ENCODE peak calls at places on chromosomes 12 and 14, in five cellular contexts. One of them, this sample, is unnamed.

GRCh38 chr12:113227169-113227568 is 5.9 kb downstream of the TPCN1 start:
- DNase-seq in sigmoid colon: no peak
- DNase-seq in SK-N-SH: no peak
- DNase-seq in K562: no peak
- DNase-seq in transverse colon: no peak
- DNase-seq in this sample: no peak

GRCh38 chr14:56490379-56490778 is 89.2 kb upstream of the TMEM260 start:
- DNase-seq in sigmoid colon: no peak
- DNase-seq in SK-N-SH: peak
- DNase-seq in K562: no peak
- DNase-seq in transverse colon: no peak
- DNase-seq in this sample: no peak

GRCh38 chr12:74349925-74350324 is 187.7 kb upstream of the ATXN7L3B start:
- DNase-seq in sigmoid colon: no peak
- DNase-seq in SK-N-SH: no peak
- DNase-seq in K562: no peak
- DNase-seq in transverse colon: no peak
- DNase-seq in this sample: no peak

GRCh38 chr12:76259071-76259470 is 89.1 kb downstream of the BBS10 start:
- DNase-seq in sigmoid colon: no peak
- DNase-seq in SK-N-SH: no peak
- DNase-seq in K562: no peak
- DNase-seq in transverse colon: no peak
- DNase-seq in this sample: no peak

GRCh38 chr12:8609061-8609570 is 3.5 kb downstream of the AICDA start:
- DNase-seq in sigmoid colon: no peak
- DNase-seq in SK-N-SH: peak
- DNase-seq in K562: no peak
- DNase-seq in transverse colon: no peak
- DNase-seq in this sample: no peak

GRCh38 chr12:98399532-98399931 is 115.9 kb upstream of the TMPO start:
- DNase-seq in sigmoid colon: no peak
- DNase-seq in SK-N-SH: no peak
- DNase-seq in K562: peak
- DNase-seq in transverse colon: no peak
- DNase-seq in this sample: no peak

GRCh38 chr12:109286252-109286651 is 22.8 kb downstream of the FOXN4 start:
- DNase-seq in sigmoid colon: no peak
- DNase-seq in SK-N-SH: no peak
- DNase-seq in K562: no peak
- DNase-seq in transverse colon: no peak
- DNase-seq in this sample: no peak

GRCh38 chr12:48817957-48818830 is at the start of gene CACNB3:
- DNase-seq in sigmoid colon: peak
- DNase-seq in SK-N-SH: peak
- DNase-seq in K562: peak
- DNase-seq in transverse colon: peak
- DNase-seq in this sample: no peak

GRCh38 chr12:127149226-127149964 is 1117.6 kb upstream of the TMEM132C start:
- DNase-seq in sigmoid colon: no peak
- DNase-seq in SK-N-SH: no peak
- DNase-seq in K562: no peak
- DNase-seq in transverse colon: no peak
- DNase-seq in this sample: peak

GRCh38 chr12:92144045-92144630 is 1.5 kb downstream of the BTG1 start:
- DNase-seq in sigmoid colon: peak
- DNase-seq in SK-N-SH: peak
- DNase-seq in K562: peak
- DNase-seq in transverse colon: peak
- DNase-seq in this sample: peak

DNA sequence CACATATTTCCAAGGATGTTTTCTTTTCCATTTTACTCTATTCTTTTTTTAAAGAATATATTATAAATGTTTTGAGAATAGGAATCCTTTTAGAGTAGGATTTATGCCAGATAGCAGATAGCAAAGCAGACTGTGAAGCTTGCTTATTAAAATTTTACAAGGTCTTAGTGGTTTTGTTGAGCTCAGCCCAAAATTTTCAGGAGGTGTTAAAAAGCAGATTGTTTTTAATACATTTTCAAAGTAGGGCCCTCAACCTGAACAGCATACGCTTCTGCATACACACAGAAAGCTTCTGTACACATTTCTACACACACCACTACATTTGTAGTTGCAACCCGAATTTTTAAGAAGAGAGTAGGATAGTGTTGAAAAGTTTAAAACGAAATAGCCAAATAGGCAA is 151.0 kb downstream of the EPS8 start:
- DNase-seq in sigmoid colon: no peak
- DNase-seq in SK-N-SH: no peak
- DNase-seq in K562: no peak
- DNase-seq in transverse colon: no peak
- DNase-seq in this sample: no peak
- TF ChIP-seq EP300 in sigmoid colon: no peak
- TF ChIP-seq EP300 in SK-N-SH: no peak
- TF ChIP-seq EP300 in K562: no peak
- TF ChIP-seq EP300 in transverse colon: no peak
- TF ChIP-seq EP300 in this sample: no peak

DNA sequence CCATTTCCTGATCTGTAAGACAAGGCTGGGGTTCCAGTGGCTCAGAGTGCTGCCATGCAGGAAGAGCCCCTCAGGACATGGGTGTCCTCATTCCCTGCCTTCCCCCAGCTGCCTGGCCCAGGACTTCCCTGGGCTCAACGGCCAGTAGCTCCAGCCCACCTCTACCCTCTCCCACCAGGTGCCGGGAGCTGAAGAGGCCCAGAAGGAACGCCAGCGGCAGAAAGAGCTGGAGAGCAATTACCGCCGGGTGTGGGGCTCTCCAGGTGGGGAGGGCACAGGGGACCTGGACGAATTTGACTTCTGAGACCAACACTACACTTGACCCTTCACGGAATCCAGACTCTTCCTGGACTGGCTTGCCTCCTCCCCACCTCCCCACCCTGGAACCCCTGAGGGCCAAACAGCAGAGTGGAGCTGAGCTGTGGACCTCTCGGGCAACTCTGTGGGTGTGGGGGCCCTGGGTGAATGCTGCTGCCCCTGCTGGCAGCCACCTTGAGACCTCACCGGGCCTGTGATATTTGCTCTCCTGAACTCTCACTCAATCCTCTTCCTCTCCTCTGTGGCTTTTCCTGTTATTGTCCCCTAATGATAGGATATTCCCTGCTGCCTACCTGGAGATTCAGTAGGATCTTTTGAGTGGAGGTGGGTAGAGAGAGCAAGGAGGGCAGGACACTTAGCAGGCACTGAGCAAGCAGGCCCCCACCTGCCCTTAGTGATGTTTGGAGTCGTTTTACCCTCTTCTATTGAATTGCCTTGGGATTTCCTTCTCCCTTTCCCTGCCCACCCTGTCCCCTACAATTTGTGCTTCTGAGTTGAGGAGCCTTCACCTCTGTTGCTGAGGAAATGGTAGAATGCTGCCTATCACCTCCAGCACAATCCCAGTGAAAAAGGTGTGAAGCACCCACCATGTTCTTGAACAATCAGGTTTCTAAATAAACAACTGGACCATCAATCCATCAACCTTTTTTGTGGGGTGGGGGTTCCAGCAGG is 17.6 kb downstream of the AGAP2 start:
- DNase-seq in sigmoid colon: no peak
- DNase-seq in SK-N-SH: no peak
- DNase-seq in K562: no peak
- DNase-seq in transverse colon: no peak
- DNase-seq in this sample: peak
- TF ChIP-seq EP300 in sigmoid colon: no peak
- TF ChIP-seq EP300 in SK-N-SH: no peak
- TF ChIP-seq EP300 in K562: no peak
- TF ChIP-seq EP300 in transverse colon: no peak
- TF ChIP-seq EP300 in this sample: no peak

GRCh38 chr12:104385510-104385909 is 71.2 kb upstream of the CHST11 start:
- DNase-seq in sigmoid colon: no peak
- DNase-seq in SK-N-SH: no peak
- DNase-seq in K562: no peak
- DNase-seq in transverse colon: no peak
- DNase-seq in this sample: no peak

GRCh38 chr12:104381721-104382480 is 74.8 kb upstream of the CHST11 start:
- DNase-seq in sigmoid colon: peak
- DNase-seq in SK-N-SH: peak
- DNase-seq in K562: peak
- DNase-seq in transverse colon: peak
- DNase-seq in this sample: peak

GRCh38 chr12:104386461-104386860 is 70.3 kb upstream of the CHST11 start:
- DNase-seq in sigmoid colon: no peak
- DNase-seq in SK-N-SH: no peak
- DNase-seq in K562: peak
- DNase-seq in transverse colon: no peak
- DNase-seq in this sample: no peak

GRCh38 chr12:104384141-104384880 is 72.4 kb upstream of the CHST11 start:
- DNase-seq in sigmoid colon: no peak
- DNase-seq in SK-N-SH: no peak
- DNase-seq in K562: no peak
- DNase-seq in transverse colon: no peak
- DNase-seq in this sample: no peak

GRCh38 chr12:104387190-104387589 is 69.6 kb upstream of the CHST11 start:
- DNase-seq in sigmoid colon: no peak
- DNase-seq in SK-N-SH: peak
- DNase-seq in K562: peak
- DNase-seq in transverse colon: no peak
- DNase-seq in this sample: no peak
- TF ChIP-seq EP300 in sigmoid colon: no peak
- TF ChIP-seq EP300 in SK-N-SH: no peak
- TF ChIP-seq EP300 in K562: no peak
- TF ChIP-seq EP300 in transverse colon: no peak
- TF ChIP-seq EP300 in this sample: no peak

GRCh38 chr14:42683690-42684089 is 1077.0 kb downstream of the LRFN5 start:
- DNase-seq in sigmoid colon: no peak
- DNase-seq in SK-N-SH: no peak
- DNase-seq in K562: no peak
- DNase-seq in transverse colon: no peak
- DNase-seq in this sample: no peak
- TF ChIP-seq EP300 in sigmoid colon: no peak
- TF ChIP-seq EP300 in SK-N-SH: no peak
- TF ChIP-seq EP300 in K562: no peak
- TF ChIP-seq EP300 in transverse colon: no peak
- TF ChIP-seq EP300 in this sample: no peak

GRCh38 chr12:107058190-107058589 is 35.2 kb downstream of the CRY1 start:
- DNase-seq in sigmoid colon: no peak
- DNase-seq in SK-N-SH: no peak
- DNase-seq in K562: no peak
- DNase-seq in transverse colon: no peak
- DNase-seq in this sample: no peak

GRCh38 chr12:107053709-107054108 is 39.6 kb downstream of the CRY1 start:
- DNase-seq in sigmoid colon: no peak
- DNase-seq in SK-N-SH: no peak
- DNase-seq in K562: no peak
- DNase-seq in transverse colon: no peak
- DNase-seq in this sample: no peak

DNA sequence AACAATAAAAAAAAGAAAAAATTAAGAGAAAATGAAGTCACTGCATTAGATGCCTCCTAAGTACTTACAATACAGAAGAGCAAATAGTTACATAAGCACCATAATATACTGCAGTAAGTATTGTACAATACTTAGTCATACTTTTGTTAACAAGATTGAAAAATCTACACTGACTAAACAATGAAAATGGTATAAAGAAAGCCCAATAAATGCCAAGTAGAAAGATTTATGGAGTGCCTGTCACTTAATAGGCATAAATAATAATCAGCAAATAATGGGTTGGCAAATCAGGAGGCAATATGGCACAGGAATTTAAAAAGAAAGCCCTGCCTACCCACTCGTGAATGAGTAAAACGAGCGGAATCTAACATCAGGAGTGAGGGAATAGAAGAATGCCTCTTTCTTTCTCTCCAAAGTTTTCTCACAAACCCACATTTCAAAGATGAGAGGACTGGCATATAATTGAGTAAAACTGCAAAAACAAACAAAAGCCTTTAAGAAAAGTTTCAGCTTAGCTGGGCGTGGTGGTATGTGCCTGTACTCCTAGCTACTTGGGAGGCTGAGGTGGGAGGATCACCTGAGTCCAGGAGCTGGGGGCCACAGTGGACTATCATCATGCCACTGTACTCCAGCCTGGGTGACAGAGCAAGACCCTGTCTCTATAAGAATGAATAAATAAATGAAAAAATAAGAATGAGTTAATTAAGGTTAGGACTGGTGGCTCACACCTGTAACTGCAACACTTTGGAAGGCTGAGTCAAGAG is 36.1 kb downstream of the CRY1 start:
- DNase-seq in sigmoid colon: no peak
- DNase-seq in SK-N-SH: no peak
- DNase-seq in K562: no peak
- DNase-seq in transverse colon: no peak
- DNase-seq in this sample: no peak
- TF ChIP-seq EP300 in sigmoid colon: no peak
- TF ChIP-seq EP300 in SK-N-SH: no peak
- TF ChIP-seq EP300 in K562: no peak
- TF ChIP-seq EP300 in transverse colon: no peak
- TF ChIP-seq EP300 in this sample: no peak

DNA sequence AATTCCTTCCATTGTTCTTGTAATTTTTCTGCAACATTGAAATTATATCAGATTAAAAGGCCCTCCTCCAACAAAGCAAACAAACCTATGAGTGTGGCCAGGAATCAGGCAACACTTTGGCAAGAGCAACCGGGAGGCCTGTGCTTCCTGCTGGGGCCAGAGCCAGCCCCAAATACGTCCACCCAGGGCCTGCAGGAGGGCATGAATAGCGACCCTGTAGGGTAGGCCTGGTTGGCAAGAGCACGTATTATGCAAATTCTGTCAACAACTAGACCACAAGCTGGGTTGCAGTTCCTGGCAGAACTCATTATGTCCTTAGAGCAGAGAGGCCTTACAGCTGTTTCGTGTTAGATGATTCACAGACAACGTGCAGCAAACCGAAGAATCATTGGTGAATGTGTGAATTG is 26.9 kb upstream of the LGALS3 start:
- DNase-seq in sigmoid colon: peak
- DNase-seq in SK-N-SH: peak
- DNase-seq in K562: no peak
- DNase-seq in transverse colon: peak
- DNase-seq in this sample: peak
- TF ChIP-seq EP300 in sigmoid colon: no peak
- TF ChIP-seq EP300 in SK-N-SH: peak
- TF ChIP-seq EP300 in K562: no peak
- TF ChIP-seq EP300 in transverse colon: no peak
- TF ChIP-seq EP300 in this sample: no peak

DNA sequence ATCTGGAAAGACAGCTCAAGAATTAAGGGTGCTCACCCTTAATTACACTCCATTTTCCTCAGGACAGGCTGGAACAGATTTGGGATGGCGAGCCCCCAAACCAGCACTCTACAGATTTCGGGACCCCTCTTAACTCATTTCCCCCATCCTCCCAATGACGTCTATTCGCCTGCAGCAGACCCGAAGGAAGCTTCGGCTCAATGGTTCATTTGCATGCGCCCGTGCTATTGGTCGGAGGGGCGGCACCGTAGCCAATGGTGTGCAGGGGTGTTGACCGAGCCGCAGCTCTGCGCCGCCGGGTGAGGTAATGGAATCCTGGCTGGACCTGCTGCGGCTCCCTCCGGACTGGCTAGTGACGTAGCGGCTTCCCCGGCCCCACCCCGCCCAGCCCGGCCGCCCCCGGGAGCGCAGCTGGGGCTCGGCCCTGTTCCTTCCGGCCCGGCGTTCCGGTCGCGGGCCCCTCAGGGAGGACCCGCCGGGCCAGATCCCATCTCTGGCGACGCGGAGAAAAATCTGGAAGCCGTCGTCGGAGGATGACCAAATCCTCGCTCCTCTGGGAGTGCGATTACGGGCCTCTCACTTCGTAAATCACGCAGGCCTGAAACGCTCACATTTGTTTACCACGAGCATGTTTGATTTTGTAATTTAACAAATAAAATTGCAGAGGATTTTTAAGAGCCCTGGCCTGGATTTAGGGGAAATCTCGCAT is 18.3 kb upstream of the NR4A1 start:
- DNase-seq in sigmoid colon: peak
- DNase-seq in SK-N-SH: peak
- DNase-seq in K562: peak
- DNase-seq in transverse colon: peak
- DNase-seq in this sample: peak
- TF ChIP-seq EP300 in sigmoid colon: no peak
- TF ChIP-seq EP300 in SK-N-SH: no peak
- TF ChIP-seq EP300 in K562: peak
- TF ChIP-seq EP300 in transverse colon: peak
- TF ChIP-seq EP300 in this sample: peak